ENCODE peak calls at places on chromosome 4, in ten cellular contexts. J is RPMI8226; I is B cell; G is ovary; W is AG04450; L is stimulated activated CD8-positive, alpha-beta memory T cell treated with anti-CD3 and anti-CD28 coated beads, Interleukin-4, amount 100 ng/mL, for 24 hours; K is H54; Z is RWPE2; Q is KG1; C is GM19239. N is an unnamed sample.

GRCh38 chr4:20299515-20299914 is 47.8 kb downstream of the SLIT2 start:
- DNase-seq in C (no peak), Z (no peak), G (no peak), L (no peak), J (peak), W (peak), I (no peak), Q (no peak), K (no peak), N (no peak)

GRCh38 chr4:145066063-145066501 is 31.9 kb downstream of the ANAPC10 start:
- DNase-seq in J (no peak), G (no peak), K (no peak), Z (no peak), I (no peak), W (no peak), L (no peak), C (no peak), Q (no peak), N (no peak)

GRCh38 chr4:26264109-26264508 is 56.7 kb upstream of the RBPJ start:
- DNase-seq in I (no peak), C (no peak), W (no peak), Q (no peak), Z (no peak), L (no peak), K (no peak), G (no peak), J (no peak), N (no peak)

GRCh38 chr4:93791570-93792195 is 36.9 kb upstream of the ATOH1 start:
- DNase-seq in Q (peak), J (peak), C (peak), G (peak), I (no peak), L (no peak), Z (no peak), W (peak), K (peak), N (peak)

GRCh38 chr4:54581807-54582206 is 76.0 kb upstream of the KIT start:
- DNase-seq in J (no peak), I (no peak), C (no peak), L (no peak), Z (no peak), K (no peak), W (no peak), G (no peak), Q (no peak), N (no peak)

GRCh38 chr4:118826723-118827444 is 9.0 kb downstream of the SEC24D start:
- DNase-seq in K (no peak), C (no peak), Z (no peak), G (no peak), W (no peak), Q (no peak), J (no peak), L (no peak), I (no peak), N (no peak)

GRCh38 chr4:113117346-113117677 is 67.9 kb downstream of the ANK2 start:
- DNase-seq in G (no peak), Z (no peak), Q (no peak), K (no peak), L (no peak), J (no peak), C (no peak), W (no peak), I (no peak), N (no peak)

GRCh38 chr4:183636488-183636887 is 22.5 kb downstream of the RWDD4 start:
- DNase-seq in K (no peak), C (no peak), J (no peak), Q (no peak), L (no peak), W (no peak), G (no peak), I (no peak), Z (no peak), N (no peak)

GRCh38 chr4:55069248-55069647 is 56.1 kb downstream of the KDR start:
- DNase-seq in K (no peak), W (no peak), I (no peak), L (no peak), G (no peak), C (no peak), Z (no peak), J (no peak), Q (no peak), N (peak)

GRCh38 chr4:182143086-182143821 is 99.9 kb upstream of the TENM3 start:
- DNase-seq in J (no peak), Z (no peak), I (no peak), W (no peak), L (no peak), K (peak), C (no peak), Q (no peak), G (peak), N (peak)

GRCh38 chr4:37953620-37954325 is 6.4 kb upstream of the PTTG2 start:
- DNase-seq in I (no peak), K (no peak), G (no peak), L (no peak), Q (no peak), W (peak), J (no peak), C (no peak), Z (no peak), N (no peak)

GRCh38 chr4:37966044-37966443 is 5.8 kb downstream of the PTTG2 start:
- DNase-seq in L (no peak), Z (no peak), J (no peak), C (no peak), Q (no peak), W (no peak), I (no peak), K (no peak), G (no peak), N (no peak)

GRCh38 chr4:147924604-147925412 is 192.9 kb downstream of the ARHGAP10 start:
- DNase-seq in C (no peak), L (no peak), Q (no peak), I (no peak), Z (no peak), W (no peak), K (no peak), G (peak), J (no peak), N (peak)